ENCODE peak calls at places on chromosomes 5 and 9, in six cellular contexts. K, U, T, F, R and E are unnamed samples.

GRCh38 chr9:68552700-68553099 is 12.0 kb upstream of the TMEM252 start:
- DNase-seq in T (no peak), R (no peak), F (no peak), K (peak; percentile 93), U (peak; percentile 82), E (no peak)

GRCh38 chr9:93612796-93613154 is 36.4 kb downstream of the PHF2 start:
- DNase-seq in U (no peak), R (no peak), K (no peak), F (peak; percentile 32), T (no peak), E (no peak)

GRCh38 chr5:38286038-38286437 is 27.7 kb downstream of the EGFLAM start:
- DNase-seq in K (no peak), U (no peak), F (no peak), R (no peak), T (no peak), E (no peak)

GRCh38 chr5:111762895-111763294 is 5.9 kb upstream of the NREP start:
- DNase-seq in U (no peak), K (peak; percentile 87), F (no peak), T (no peak), R (no peak), E (no peak)

GRCh38 chr5:126066795-126067321 is 356.4 kb upstream of the GRAMD2B start:
- DNase-seq in T (no peak), K (no peak), U (peak; percentile 11), F (no peak), R (no peak), E (no peak)

GRCh38 chr5:150789943-150790611 is 11.5 kb downstream of the SMIM3 start:
- DNase-seq in K (peak; percentile 99), U (peak; percentile 100), F (no peak), R (no peak), T (peak; percentile 41), E (peak; percentile 71)

GRCh38 chr9:88659126-88659525 is 124.1 kb downstream of the NXNL2 start:
- DNase-seq in T (no peak), K (no peak), R (no peak), U (no peak), F (no peak), E (no peak)

GRCh38 chr5:1039210-1039548 is 30.6 kb downstream of the NKD2 start:
- DNase-seq in T (no peak), K (no peak), R (no peak), U (no peak), F (no peak), E (no peak)

DNA sequence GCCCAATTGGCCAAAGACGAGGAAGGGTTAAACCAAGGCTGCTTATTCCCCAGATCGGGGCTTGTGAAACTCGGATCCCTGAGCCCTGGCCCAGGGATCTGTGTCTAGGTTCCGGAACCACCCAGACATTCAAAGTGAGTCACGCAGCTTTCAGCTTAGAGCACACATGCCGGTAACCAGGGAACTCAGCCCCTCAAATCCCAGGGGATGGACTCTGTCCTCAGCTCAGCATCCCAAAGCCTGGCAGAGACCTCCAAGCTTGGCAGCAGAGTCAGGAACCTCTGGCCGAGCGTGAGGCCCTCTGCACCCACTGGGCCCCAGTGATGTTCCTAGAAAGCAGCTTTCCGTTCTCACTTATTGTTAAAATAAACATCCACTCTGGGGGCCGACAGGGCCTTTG is 5.1 kb downstream of the PNPLA7 start:
- DNase-seq in F (no peak), U (peak; percentile 73), R (no peak), T (no peak), K (peak; percentile 28), E (no peak)
- H2BK15ac ChIP-seq in F (no peak overlapping the region), U (no peak overlapping the region), R (no peak overlapping the region), T (no peak overlapping the region), K (no peak overlapping the region), E (no peak overlapping the region)

DNA sequence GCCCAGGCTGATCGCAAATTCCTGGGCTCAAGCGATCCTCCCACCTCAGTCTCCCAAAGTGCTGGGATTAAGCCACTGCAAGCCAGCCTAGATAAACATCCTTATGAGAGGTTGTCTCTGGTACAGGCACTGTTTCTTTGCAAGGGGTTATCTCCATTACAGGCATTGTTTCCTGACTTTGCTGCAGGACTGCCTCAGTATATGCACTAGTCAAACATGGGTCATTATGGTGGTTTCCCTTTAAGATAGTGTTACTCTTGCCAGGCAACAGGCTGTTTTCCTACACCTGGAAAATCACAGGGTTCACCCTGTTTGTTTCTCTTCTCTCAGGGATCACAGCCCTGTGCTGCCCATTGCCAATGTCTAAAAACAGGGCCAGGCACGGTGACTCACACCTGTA is 7.8 kb upstream of the CLTB start:
- DNase-seq in K (no peak), T (no peak), F (no peak), U (no peak), R (no peak), E (no peak)
- H2BK5ac ChIP-seq in K (no peak overlapping the region), T (no peak overlapping the region), F (no peak overlapping the region), U (no peak overlapping the region), R (no peak overlapping the region), E (no peak overlapping the region)

GRCh38 chr9:5441043-5441442 is 3.3 kb upstream of the PLGRKT start:
- DNase-seq in K (peak; percentile 79), T (no peak), U (peak; percentile 74), R (no peak), F (no peak), E (peak; percentile 52)
- H2AK5ac ChIP-seq in K (no peak overlapping the region), T (no peak overlapping the region), U (no peak overlapping the region), R (no peak overlapping the region), F (no peak overlapping the region), E (no peak overlapping the region)

GRCh38 chr5:14896091-14896490 is 24.5 kb upstream of the ANKH start:
- DNase-seq in U (no peak), F (no peak), R (no peak), K (no peak), T (no peak), E (no peak)

GRCh38 chr5:14893351-14893750 is 21.8 kb upstream of the ANKH start:
- DNase-seq in T (no peak), R (no peak), F (no peak), U (no peak), K (no peak), E (no peak)

GRCh38 chr5:14895301-14895700 is 23.7 kb upstream of the ANKH start:
- DNase-seq in F (no peak), U (no peak), T (no peak), R (no peak), K (no peak), E (no peak)

GRCh38 chr5:14894748-14895147 is 23.2 kb upstream of the ANKH start:
- DNase-seq in U (no peak), F (no peak), T (no peak), K (no peak), R (no peak), E (no peak)
- H2BK15ac ChIP-seq in U (no peak overlapping the region), F (no peak overlapping the region), T (no peak overlapping the region), K (no peak overlapping the region), R (no peak overlapping the region), E (no peak overlapping the region)

DNA sequence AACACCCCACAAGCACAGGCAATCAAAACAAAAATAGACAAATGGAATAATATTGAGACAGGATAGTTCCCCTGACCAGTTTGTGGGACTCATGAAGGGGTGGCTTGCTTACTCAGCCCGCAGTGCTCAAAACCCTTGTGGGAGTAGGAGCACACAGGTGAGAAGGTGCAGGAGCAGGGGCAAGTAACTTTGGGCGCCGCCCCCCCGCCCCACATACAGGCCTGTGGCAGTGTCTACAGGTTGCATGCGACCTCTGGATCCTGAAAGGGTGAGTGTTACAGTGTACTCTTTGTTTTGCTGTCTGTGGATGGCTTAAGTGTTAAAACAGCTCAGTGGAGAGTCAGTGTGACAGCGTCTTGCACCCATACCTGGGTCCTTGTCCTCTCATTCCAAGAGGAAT is 891.5 kb upstream of the C9orf72 start:
- DNase-seq in U (no peak), F (no peak), K (no peak), T (no peak), R (no peak), E (no peak)
- H2BK5ac ChIP-seq in U (no peak overlapping the region), F (no peak overlapping the region), K (no peak overlapping the region), T (no peak overlapping the region), R (no peak overlapping the region), E (no peak overlapping the region)

DNA sequence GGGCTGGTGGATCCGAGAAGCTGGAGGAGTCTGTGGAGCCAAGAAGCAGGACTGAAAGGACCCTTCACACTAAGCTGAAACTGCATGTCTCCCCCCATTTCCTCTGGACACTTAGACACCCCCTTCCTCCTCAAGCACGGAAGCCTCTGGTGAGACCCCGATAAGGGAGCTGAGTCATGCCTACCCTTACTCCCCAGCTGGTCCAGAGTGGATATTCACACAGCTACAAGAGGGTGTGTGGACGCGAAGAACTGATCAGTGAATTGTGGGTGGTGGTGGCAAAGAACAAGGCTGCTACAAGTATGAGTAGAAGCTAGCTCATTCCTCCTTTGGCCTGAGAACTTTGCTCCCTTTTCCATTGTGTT is 4.3 kb downstream of the TLN1 start:
- DNase-seq in K (no peak), F (no peak), T (no peak), R (no peak), U (no peak), E (no peak)
- H2AK5ac ChIP-seq in K (peak overlapping the region; percentile 98), F (peak overlapping the region; percentile 95), T (peak overlapping the region; percentile 19), R (peak overlapping the region; percentile 34), U (peak overlapping the region; percentile 95), E (peak overlapping the region; percentile 77)